ENCODE peak calls at places on chromosomes 7 and 10, in five cellular contexts. E, M, A, U and V are unnamed samples.

GRCh38 chr10:103845983-103846382 is 9.4 kb downstream of the SH3PXD2A start:
- DNase-seq in E (no peak), M (peak; percentile 58), A (peak; percentile 10), U (peak; percentile 38), V (no peak)

GRCh38 chr7:128069367-128070364 is 38.4 kb upstream of the LRRC4 start:
- DNase-seq in M (no peak), U (no peak), E (no peak), A (no peak), V (no peak)

GRCh38 chr10:114691442-114691941 is 33.4 kb upstream of the ABLIM1 start:
- DNase-seq in A (no peak), U (no peak), M (no peak), E (no peak), V (no peak)

GRCh38 chr7:25124485-25125136 is 449 bp downstream of the CYCS start:
- DNase-seq in M (no peak), E (peak; percentile 28), U (peak; percentile 24), A (peak; percentile 15), V (peak; percentile 50)

GRCh38 chr7:96285579-96285978 is 36.3 kb downstream of the SLC25A13 start:
- DNase-seq in A (no peak), E (no peak), U (no peak), M (peak; percentile 46), V (no peak)

GRCh38 chr10:125064681-125065492 is 95.5 kb downstream of the CTBP2 start:
- DNase-seq in E (peak; percentile 90), U (no peak), A (no peak), M (peak; percentile 79), V (no peak)

GRCh38 chr10:81428456-81429134 is 446.4 kb upstream of the NRG3 start:
- DNase-seq in A (no peak), E (no peak), M (no peak), U (no peak), V (no peak)

GRCh38 chr10:49297818-49298665 is 928 bp upstream of the C10orf71 start:
- DNase-seq in E (no peak), M (no peak), U (no peak), A (no peak), V (no peak)

GRCh38 chr7:111561659-111561908 is 708 bp downstream of the IMMP2L start:
- DNase-seq in E (no peak), A (no peak), M (no peak), U (no peak), V (no peak)

GRCh38 chr7:150405584-150406310 is 26.6 kb downstream of the ZNF775 start:
- DNase-seq in U (peak; percentile 51), A (no peak), E (no peak), M (peak; percentile 71), V (no peak)

GRCh38 chr10:128274938-128275337 is 148.7 kb upstream of the MKI67 start:
- DNase-seq in U (no peak), M (no peak), E (no peak), A (no peak), V (no peak)

GRCh38 chr10:103695584-103696005 is 159.8 kb downstream of the SH3PXD2A start:
- DNase-seq in E (no peak), A (no peak), U (no peak), M (peak; percentile 39), V (no peak)

GRCh38 chr7:5217396-5217795 is 27.4 kb downstream of the WIPI2 start:
- DNase-seq in M (no peak), E (no peak), U (no peak), A (no peak), V (no peak)

GRCh38 chr7:105612806-105613205 is 31.5 kb upstream of the EFCAB10 start:
- DNase-seq in M (no peak), U (no peak), E (no peak), A (no peak), V (no peak)

GRCh38 chr10:74022941-74023629 is 25.2 kb downstream of the VCL start:
- DNase-seq in U (no peak), M (no peak), E (no peak), A (no peak), V (no peak)

GRCh38 chr7:117032810-117033209 is 79.5 kb downstream of the ST7 start:
- DNase-seq in E (no peak), U (no peak), A (no peak), M (no peak), V (no peak)

GRCh38 chr10:26486985-26487850 is 49.1 kb downstream of the APBB1IP start:
- DNase-seq in U (peak; percentile 56), E (peak; percentile 58), A (peak; percentile 49), M (peak; percentile 58), V (peak; percentile 68)